ENCODE peak calls at places on chromosomes 12 and 14, in five cellular contexts. L, J, R, B and I are unnamed samples.
A peak's percentile ranks its signal among the peaks of the same experiment; 100 is the strongest.

GRCh38 chr12:6336859-6337744 is 4.8 kb downstream of the TNFRSF1A start:
- DNase-seq in L (no peak), J (peak; percentile 80), R (no peak), B (no peak), I (no peak)

GRCh38 chr14:104094056-104094708 is 8.7 kb downstream of the ASPG start:
- DNase-seq in L (no peak), J (peak; percentile 33), R (no peak), B (no peak), I (no peak)

GRCh38 chr14:101076451-101077220 is 173.1 kb upstream of the RTL1 start:
- DNase-seq in L (no peak), J (no peak), R (no peak), B (no peak), I (no peak)

GRCh38 chr12:119328111-119328510 is 6.4 kb upstream of the CCDC60 start:
- DNase-seq in L (peak; percentile 82), J (peak; percentile 62), R (no peak), B (no peak), I (peak; percentile 1)

GRCh38 chr12:5914387-5915149 is 30.5 kb downstream of the ANO2 start:
- DNase-seq in L (no peak), J (no peak), R (no peak), B (no peak), I (no peak)

GRCh38 chr12:121009744-121010143 is 6.5 kb downstream of the C12orf43 start:
- DNase-seq in L (peak; percentile 74), J (no peak), R (no peak), B (peak; percentile 14), I (peak; percentile 59)

GRCh38 chr12:93591137-93591868 is 18.8 kb downstream of the SOCS2 start:
- DNase-seq in L (peak; percentile 67), J (peak; percentile 95), R (peak; percentile 32), B (no peak), I (peak; percentile 31)

GRCh38 chr12:41514050-41514449 is 325.9 kb downstream of the PDZRN4 start:
- DNase-seq in L (no peak), J (no peak), R (no peak), B (no peak), I (no peak)

GRCh38 chr14:63245893-63246292 is 41.6 kb downstream of the RHOJ start:
- DNase-seq in L (no peak), J (no peak), R (no peak), B (no peak), I (no peak)

GRCh38 chr14:71538949-71539659 is 393.1 kb upstream of the RGS6 start:
- DNase-seq in L (no peak), J (no peak), R (no peak), B (peak; percentile 59), I (peak; percentile 76)

GRCh38 chr12:124030510-124030909 is 57.5 kb downstream of the ZNF664 start:
- DNase-seq in L (peak; percentile 36), J (no peak), R (no peak), B (no peak), I (no peak)

GRCh38 chr12:1949771-1950470 is 31.5 kb upstream of the CACNA2D4 start:
- DNase-seq in L (peak; percentile 31), J (peak; percentile 67), R (no peak), B (no peak), I (no peak)

GRCh38 chr14:65444230-65444629 is 31.7 kb downstream of the FUT8 start:
- DNase-seq in L (no peak), J (no peak), R (no peak), B (no peak), I (no peak)

GRCh38 chr12:111598637-111599458 is at the start of gene ATXN2:
- DNase-seq in L (no peak), J (peak; percentile 88), R (peak; percentile 75), B (peak; percentile 88), I (peak; percentile 51)

GRCh38 chr12:58425481-58426392 is 484.4 kb downstream of the ATP23 start:
- DNase-seq in L (peak; percentile 83), J (peak; percentile 71), R (no peak), B (no peak), I (no peak)

GRCh38 chr12:110039085-110039807 is 9.1 kb downstream of the C12orf76 start:
- DNase-seq in L (peak; percentile 45), J (no peak), R (no peak), B (no peak), I (no peak)

GRCh38 chr14:101917413-101918124 is 46.8 kb upstream of the DYNC1H1 start:
- DNase-seq in L (no peak), J (no peak), R (no peak), B (no peak), I (no peak)

GRCh38 chr12:123713398-123714301 is 1.5 kb downstream of the ATP6V0A2 start:
- DNase-seq in L (no peak), J (no peak), R (no peak), B (no peak), I (peak; percentile 27)

GRCh38 chr14:65414961-65415589 is 2.5 kb downstream of the FUT8 start:
- DNase-seq in L (no peak), J (no peak), R (no peak), B (peak; percentile 56), I (peak; percentile 69)

GRCh38 chr12:16300222-16300621 is 22.7 kb upstream of the SLC15A5 start:
- DNase-seq in L (no peak), J (no peak), R (no peak), B (no peak), I (no peak)

GRCh38 chr14:99779751-99780150 is 13.5 kb upstream of the EML1 start:
- DNase-seq in L (no peak), J (no peak), R (no peak), B (no peak), I (no peak)

GRCh38 chr12:57890191-57891120 is 43.9 kb upstream of the CTDSP2 start:
- DNase-seq in L (no peak), J (no peak), R (no peak), B (no peak), I (no peak)

GRCh38 chr12:43789941-43790340 is 16.2 kb downstream of the TWF1 start:
- DNase-seq in L (no peak), J (no peak), R (no peak), B (no peak), I (no peak)

GRCh38 chr14:51539571-51540037 is 112.1 kb upstream of the FRMD6 start:
- DNase-seq in L (no peak), J (no peak), R (no peak), B (no peak), I (no peak)

GRCh38 chr12:59904874-59905521 is 309.2 kb downstream of the SLC16A7 start:
- DNase-seq in L (no peak), J (no peak), R (no peak), B (no peak), I (no peak)

GRCh38 chr14:36756221-36756620 is 94.6 kb downstream of the PAX9 start:
- DNase-seq in L (no peak), J (no peak), R (no peak), B (no peak), I (no peak)

GRCh38 chr12:753401-754237 is 1.2 kb downstream of the WNK1 start:
- DNase-seq in L (peak; percentile 50), J (peak; percentile 85), R (peak; percentile 12), B (peak; percentile 26), I (peak; percentile 46)

GRCh38 chr12:57001448-57001906 is 4.9 kb downstream of the ZBTB39 start:
- DNase-seq in L (peak; percentile 83), J (peak; percentile 82), R (no peak), B (no peak), I (peak; percentile 36)

GRCh38 chr14:99721792-99722516 is 37.9 kb downstream of the CYP46A1 start:
- DNase-seq in L (peak; percentile 17), J (no peak), R (no peak), B (no peak), I (no peak)

GRCh38 chr12:39502657-39503056 is 59.7 kb upstream of the KIF21A start:
- DNase-seq in L (no peak), J (no peak), R (no peak), B (no peak), I (no peak)

GRCh38 chr14:103737432-103738045 is 21.9 kb downstream of the ZFYVE21 start:
- DNase-seq in L (no peak), J (no peak), R (no peak), B (no peak), I (no peak)